ENCODE peak calls at places on chromosomes 6 and 20, in five cellular contexts. Z, M, H, C and X are unnamed samples.

GRCh38 chr6:13259393-13259792 is 68.9 kb downstream of the TBC1D7 start:
- DNase-seq in Z (no peak), C (no peak), M (no peak), H (no peak), X (no peak)

GRCh38 chr6:133697666-133698065 is 191.2 kb upstream of the TCF21 start:
- DNase-seq in M (peak; percentile 9), C (no peak), H (no peak), Z (no peak), X (no peak)

GRCh38 chr20:50506270-50506579 is 4.0 kb upstream of the PTPN1 start:
- DNase-seq in H (no peak), C (no peak), M (no peak), Z (no peak), X (no peak)

GRCh38 chr6:16690244-16691142 is 70.8 kb downstream of the ATXN1 start:
- DNase-seq in M (no peak), Z (no peak), C (no peak), H (no peak), X (no peak)

GRCh38 chr6:155201461-155202226 is 62.2 kb upstream of the CLDN20 start:
- DNase-seq in M (peak; percentile 56), H (no peak), C (no peak), Z (no peak), X (no peak)

GRCh38 chr6:149273318-149273717 is 44.2 kb upstream of the TAB2 start:
- DNase-seq in C (no peak), H (no peak), M (no peak), Z (no peak), X (peak; percentile 57)

GRCh38 chr20:38893485-38894090 is 32.6 kb upstream of the FAM83D start:
- DNase-seq in H (peak; percentile 77), M (peak; percentile 37), C (peak; percentile 81), Z (peak; percentile 75), X (no peak)

GRCh38 chr20:61117725-61118124 is 134.3 kb upstream of the CDH4 start:
- DNase-seq in M (peak; percentile 5), H (no peak), C (no peak), Z (no peak), X (no peak)

GRCh38 chr6:15391500-15391899 is 145.6 kb downstream of the JARID2 start:
- DNase-seq in C (no peak), H (no peak), M (no peak), Z (no peak), X (no peak)

DNA sequence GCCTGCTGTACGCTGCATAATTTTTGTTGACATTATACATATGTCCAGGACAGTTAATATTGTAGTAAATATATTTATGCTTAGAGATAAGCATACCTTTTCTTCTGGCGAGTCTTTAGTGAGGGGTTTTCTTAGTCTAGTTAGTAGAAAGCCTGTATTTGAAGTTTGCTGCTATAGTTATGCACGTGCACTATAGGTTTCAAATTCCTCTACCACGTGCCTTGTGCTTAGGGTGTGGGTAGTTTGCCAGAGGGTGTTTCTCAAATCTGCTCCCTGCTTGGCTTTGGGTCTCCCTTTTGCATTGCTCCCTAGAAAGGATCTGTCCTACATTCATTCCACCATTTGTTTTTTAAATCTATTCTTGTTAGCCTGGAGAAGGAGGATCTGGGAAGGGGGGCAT is 181.4 kb upstream of the UFL1 start:
- DNase-seq in H (no peak), Z (no peak), M (no peak), C (no peak), X (no peak)
- TF ChIP-seq CTCF in H (no peak), Z (no peak), M (no peak), C (no peak), X (no peak)

DNA sequence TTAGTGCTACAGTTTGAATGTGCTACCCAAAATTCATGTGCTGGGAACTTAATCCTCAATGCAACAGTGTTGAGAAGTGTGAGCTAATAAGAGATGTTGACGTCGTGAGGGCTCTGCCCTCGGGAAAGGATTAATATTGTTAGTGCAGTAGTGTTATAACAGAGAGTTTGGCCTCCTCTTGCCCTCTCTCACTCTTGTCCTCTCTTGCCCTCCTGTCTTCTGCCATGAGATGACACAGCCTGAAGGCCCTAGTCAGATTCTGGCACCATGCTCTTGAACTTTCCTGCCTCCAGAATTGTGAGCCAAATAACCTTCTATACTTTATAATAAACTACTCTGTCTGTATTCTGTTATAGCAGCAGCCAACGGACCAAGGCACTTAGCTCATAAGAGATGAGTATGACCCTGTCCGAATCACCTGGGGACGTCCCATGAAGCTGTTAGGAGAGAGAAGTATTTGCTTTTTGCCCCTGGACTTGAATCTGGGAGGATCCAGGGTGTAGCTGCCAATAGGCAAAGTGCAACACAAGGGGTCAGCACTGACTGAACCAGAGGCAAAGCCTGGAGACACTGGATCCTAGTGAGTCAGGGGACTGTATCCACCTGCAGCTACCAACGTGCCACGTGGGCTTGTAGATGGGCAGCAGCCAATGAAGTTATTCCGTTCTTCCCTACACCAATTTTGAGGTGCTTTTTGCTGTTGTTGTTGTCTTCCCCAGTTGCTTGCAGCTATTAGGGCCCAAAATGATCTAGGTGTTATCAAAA is 233.7 kb downstream of the THBS2 start:
- DNase-seq in M (no peak), H (no peak), Z (no peak), C (no peak), X (no peak)
- TF ChIP-seq CTCF in M (peak; percentile 18), H (peak; percentile 33), Z (no peak), C (no peak), X (no peak)

DNA sequence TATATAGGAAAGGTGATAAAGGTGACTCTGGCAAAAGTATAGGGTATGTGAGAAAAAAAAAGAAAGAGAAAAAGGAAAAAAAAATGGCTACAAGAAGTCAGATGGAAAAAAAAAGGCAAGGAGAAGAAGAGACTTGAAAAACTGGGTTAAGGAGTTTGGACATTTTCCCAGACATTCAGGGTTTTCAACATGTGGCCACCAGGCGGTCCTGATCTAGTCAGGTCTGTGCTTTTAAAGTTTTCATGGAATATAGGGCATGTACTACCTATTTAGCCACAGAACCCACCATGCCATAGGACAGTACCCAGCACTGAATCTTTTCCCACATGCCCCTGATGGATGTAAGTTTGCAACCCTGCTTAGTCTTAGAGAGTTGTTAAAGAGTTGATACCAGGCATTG is 433.7 kb downstream of the MAFB start:
- DNase-seq in M (no peak), C (no peak), H (no peak), Z (no peak), X (no peak)
- TF ChIP-seq CTCF in M (peak; percentile 8), C (no peak), H (peak; percentile 35), Z (no peak), X (no peak)

DNA sequence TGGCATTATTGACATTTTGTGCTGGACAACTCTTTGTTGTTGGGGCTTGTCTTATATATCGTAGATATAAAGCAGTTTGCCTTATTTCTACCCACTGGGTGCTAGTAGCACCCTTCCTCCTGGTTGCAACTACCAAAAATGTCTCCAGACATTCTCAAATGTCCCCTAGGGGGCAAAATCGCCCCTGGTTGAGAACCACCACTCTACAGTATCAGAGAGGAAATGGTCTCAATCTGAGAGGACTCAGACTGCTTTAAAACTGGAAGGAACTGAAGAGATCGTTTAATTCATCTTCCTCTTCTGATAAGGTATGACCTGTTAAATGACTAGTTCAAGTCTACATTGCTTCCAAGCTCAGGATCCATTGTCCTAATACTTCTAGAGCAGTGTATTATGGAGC is 14.9 kb downstream of the SH3BGRL2 start:
- DNase-seq in H (no peak), Z (no peak), M (no peak), C (no peak), X (no peak)
- TF ChIP-seq CTCF in H (peak; percentile 6), Z (peak; percentile 52), M (peak; percentile 25), C (peak; percentile 27), X (no peak)

DNA sequence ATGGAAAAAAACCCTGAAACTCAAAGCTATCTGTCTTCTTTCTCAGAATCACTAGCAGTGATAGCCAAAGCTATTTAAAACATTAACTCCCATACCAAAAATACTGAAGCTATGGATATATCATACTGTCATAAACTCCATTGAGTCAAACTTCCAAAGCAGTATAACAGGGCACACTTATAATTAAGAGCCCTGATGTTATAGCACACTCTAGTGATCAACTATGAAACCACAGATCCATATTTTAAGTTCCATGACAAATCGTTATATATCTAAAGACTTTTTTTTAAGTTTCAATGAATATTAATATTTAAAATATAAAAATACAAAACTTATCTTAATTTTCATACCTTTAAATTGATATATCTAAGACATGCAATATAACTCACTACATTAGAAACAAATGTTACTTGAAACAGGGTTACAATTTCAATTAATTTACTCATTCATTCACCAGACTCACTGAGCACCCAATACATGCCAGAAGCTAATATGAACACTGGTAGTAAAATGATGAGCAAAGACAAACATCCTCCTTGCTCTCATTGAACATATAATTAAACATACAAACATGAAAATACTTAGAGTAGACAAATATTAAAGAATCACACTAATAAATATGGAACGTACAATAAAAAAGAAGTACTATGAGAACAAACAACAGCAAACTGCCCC is 69.3 kb downstream of the IBTK start:
- DNase-seq in H (no peak), M (no peak), Z (no peak), C (no peak), X (no peak)
- TF ChIP-seq CTCF in H (peak; percentile 52), M (peak; percentile 41), Z (no peak), C (no peak), X (no peak)